ENCODE peak calls at places on chromosomes 13 and 19, in ten cellular contexts. One of them, this sample, is unnamed.

GRCh38 chr19:19154768-19155494 is 15.1 kb downstream of the MEF2B start:
- DNase-seq in Caki2: no peak
- DNase-seq in natural killer cell treated with Interleukin-12 subunit alpha and Interleukin-12 subunit beta and Interleukin-15 and Interleukin-18, amount 100 ng/mL, for 72 hours: no peak
- DNase-seq in activated T-cell treated with anti-CD3 and anti-CD28 coated beads for 1 hour: no peak
- DNase-seq in T-helper 2 cell: no peak
- DNase-seq in sciatic nerve: no peak
- DNase-seq in cardiac muscle cell: no peak
- DNase-seq in right cardiac atrium: no peak
- DNase-seq in epithelial cell of proximal tubule: no peak
- DNase-seq in activated CD8-positive, alpha-beta memory T cell treated with anti-CD3 and anti-CD28 coated beads for 1 hour: no peak
- DNase-seq in this sample: no peak

GRCh38 chr19:15199652-15200574 is 882 bp downstream of the NOTCH3 start:
- DNase-seq in Caki2: no peak
- DNase-seq in natural killer cell treated with Interleukin-12 subunit alpha and Interleukin-12 subunit beta and Interleukin-15 and Interleukin-18, amount 100 ng/mL, for 72 hours: no peak
- DNase-seq in activated T-cell treated with anti-CD3 and anti-CD28 coated beads for 1 hour: no peak
- DNase-seq in T-helper 2 cell: no peak
- DNase-seq in sciatic nerve: peak; percentile 65
- DNase-seq in cardiac muscle cell: peak; percentile 41
- DNase-seq in right cardiac atrium: peak; percentile 67
- DNase-seq in epithelial cell of proximal tubule: no peak
- DNase-seq in activated CD8-positive, alpha-beta memory T cell treated with anti-CD3 and anti-CD28 coated beads for 1 hour: no peak
- DNase-seq in this sample: no peak

GRCh38 chr19:5539431-5539833 is 28.3 kb downstream of the TINCR start:
- DNase-seq in Caki2: no peak
- DNase-seq in natural killer cell treated with Interleukin-12 subunit alpha and Interleukin-12 subunit beta and Interleukin-15 and Interleukin-18, amount 100 ng/mL, for 72 hours: no peak
- DNase-seq in activated T-cell treated with anti-CD3 and anti-CD28 coated beads for 1 hour: no peak
- DNase-seq in T-helper 2 cell: no peak
- DNase-seq in sciatic nerve: no peak
- DNase-seq in cardiac muscle cell: no peak
- DNase-seq in right cardiac atrium: peak; percentile 75
- DNase-seq in epithelial cell of proximal tubule: no peak
- DNase-seq in activated CD8-positive, alpha-beta memory T cell treated with anti-CD3 and anti-CD28 coated beads for 1 hour: no peak
- DNase-seq in this sample: no peak

GRCh38 chr19:291561-292280 is 518 bp upstream of the PLPP2 start:
- DNase-seq in Caki2: no peak
- DNase-seq in natural killer cell treated with Interleukin-12 subunit alpha and Interleukin-12 subunit beta and Interleukin-15 and Interleukin-18, amount 100 ng/mL, for 72 hours: no peak
- DNase-seq in activated T-cell treated with anti-CD3 and anti-CD28 coated beads for 1 hour: no peak
- DNase-seq in T-helper 2 cell: no peak
- DNase-seq in sciatic nerve: no peak
- DNase-seq in cardiac muscle cell: no peak
- DNase-seq in right cardiac atrium: no peak
- DNase-seq in epithelial cell of proximal tubule: no peak
- DNase-seq in activated CD8-positive, alpha-beta memory T cell treated with anti-CD3 and anti-CD28 coated beads for 1 hour: no peak
- DNase-seq in this sample: peak; percentile 62

GRCh38 chr19:53991224-53992113 is at the start of gene CACNG6:
- DNase-seq in Caki2: no peak
- DNase-seq in natural killer cell treated with Interleukin-12 subunit alpha and Interleukin-12 subunit beta and Interleukin-15 and Interleukin-18, amount 100 ng/mL, for 72 hours: no peak
- DNase-seq in activated T-cell treated with anti-CD3 and anti-CD28 coated beads for 1 hour: no peak
- DNase-seq in T-helper 2 cell: no peak
- DNase-seq in sciatic nerve: no peak
- DNase-seq in cardiac muscle cell: peak; percentile 60
- DNase-seq in right cardiac atrium: peak; percentile 62
- DNase-seq in epithelial cell of proximal tubule: no peak
- DNase-seq in activated CD8-positive, alpha-beta memory T cell treated with anti-CD3 and anti-CD28 coated beads for 1 hour: no peak
- DNase-seq in this sample: no peak

GRCh38 chr19:39936020-39936419 is 1.6 kb upstream of the FCGBP start:
- DNase-seq in Caki2: no peak
- DNase-seq in natural killer cell treated with Interleukin-12 subunit alpha and Interleukin-12 subunit beta and Interleukin-15 and Interleukin-18, amount 100 ng/mL, for 72 hours: no peak
- DNase-seq in activated T-cell treated with anti-CD3 and anti-CD28 coated beads for 1 hour: no peak
- DNase-seq in T-helper 2 cell: no peak
- DNase-seq in sciatic nerve: no peak
- DNase-seq in cardiac muscle cell: no peak
- DNase-seq in right cardiac atrium: no peak
- DNase-seq in epithelial cell of proximal tubule: no peak
- DNase-seq in activated CD8-positive, alpha-beta memory T cell treated with anti-CD3 and anti-CD28 coated beads for 1 hour: no peak
- DNase-seq in this sample: no peak

GRCh38 chr19:49437231-49437630 is 4.1 kb downstream of the SLC17A7 start:
- DNase-seq in Caki2: no peak
- DNase-seq in natural killer cell treated with Interleukin-12 subunit alpha and Interleukin-12 subunit beta and Interleukin-15 and Interleukin-18, amount 100 ng/mL, for 72 hours: no peak
- DNase-seq in activated T-cell treated with anti-CD3 and anti-CD28 coated beads for 1 hour: no peak
- DNase-seq in T-helper 2 cell: no peak
- DNase-seq in sciatic nerve: no peak
- DNase-seq in cardiac muscle cell: no peak
- DNase-seq in right cardiac atrium: peak; percentile 40
- DNase-seq in epithelial cell of proximal tubule: no peak
- DNase-seq in activated CD8-positive, alpha-beta memory T cell treated with anti-CD3 and anti-CD28 coated beads for 1 hour: no peak
- DNase-seq in this sample: no peak

GRCh38 chr13:98800078-98800477 is 47.6 kb upstream of the SLC15A1 start:
- DNase-seq in Caki2: no peak
- DNase-seq in natural killer cell treated with Interleukin-12 subunit alpha and Interleukin-12 subunit beta and Interleukin-15 and Interleukin-18, amount 100 ng/mL, for 72 hours: no peak
- DNase-seq in activated T-cell treated with anti-CD3 and anti-CD28 coated beads for 1 hour: no peak
- DNase-seq in T-helper 2 cell: no peak
- DNase-seq in sciatic nerve: no peak
- DNase-seq in cardiac muscle cell: no peak
- DNase-seq in right cardiac atrium: no peak
- DNase-seq in epithelial cell of proximal tubule: no peak
- DNase-seq in activated CD8-positive, alpha-beta memory T cell treated with anti-CD3 and anti-CD28 coated beads for 1 hour: no peak
- DNase-seq in this sample: no peak

GRCh38 chr19:13920940-13921744 is 15.1 kb downstream of the CC2D1A start:
- DNase-seq in Caki2: peak; percentile 71
- DNase-seq in natural killer cell treated with Interleukin-12 subunit alpha and Interleukin-12 subunit beta and Interleukin-15 and Interleukin-18, amount 100 ng/mL, for 72 hours: no peak
- DNase-seq in activated T-cell treated with anti-CD3 and anti-CD28 coated beads for 1 hour: no peak
- DNase-seq in T-helper 2 cell: no peak
- DNase-seq in sciatic nerve: no peak
- DNase-seq in cardiac muscle cell: peak; percentile 57
- DNase-seq in right cardiac atrium: no peak
- DNase-seq in epithelial cell of proximal tubule: no peak
- DNase-seq in activated CD8-positive, alpha-beta memory T cell treated with anti-CD3 and anti-CD28 coated beads for 1 hour: no peak
- DNase-seq in this sample: no peak

GRCh38 chr13:112078879-112079526 is 12.1 kb downstream of the SOX1 start:
- DNase-seq in Caki2: no peak
- DNase-seq in natural killer cell treated with Interleukin-12 subunit alpha and Interleukin-12 subunit beta and Interleukin-15 and Interleukin-18, amount 100 ng/mL, for 72 hours: no peak
- DNase-seq in activated T-cell treated with anti-CD3 and anti-CD28 coated beads for 1 hour: no peak
- DNase-seq in T-helper 2 cell: no peak
- DNase-seq in sciatic nerve: no peak
- DNase-seq in cardiac muscle cell: no peak
- DNase-seq in right cardiac atrium: no peak
- DNase-seq in epithelial cell of proximal tubule: no peak
- DNase-seq in activated CD8-positive, alpha-beta memory T cell treated with anti-CD3 and anti-CD28 coated beads for 1 hour: no peak
- DNase-seq in this sample: no peak

GRCh38 chr19:18433039-18433691 is 4.8 kb downstream of the ISYNA1 start:
- DNase-seq in Caki2: no peak
- DNase-seq in natural killer cell treated with Interleukin-12 subunit alpha and Interleukin-12 subunit beta and Interleukin-15 and Interleukin-18, amount 100 ng/mL, for 72 hours: no peak
- DNase-seq in activated T-cell treated with anti-CD3 and anti-CD28 coated beads for 1 hour: no peak
- DNase-seq in T-helper 2 cell: no peak
- DNase-seq in sciatic nerve: no peak
- DNase-seq in cardiac muscle cell: peak; percentile 62
- DNase-seq in right cardiac atrium: peak; percentile 77
- DNase-seq in epithelial cell of proximal tubule: no peak
- DNase-seq in activated CD8-positive, alpha-beta memory T cell treated with anti-CD3 and anti-CD28 coated beads for 1 hour: no peak
- DNase-seq in this sample: no peak

GRCh38 chr19:50668416-50669318 is 19.4 kb downstream of the C19orf81 start:
- DNase-seq in Caki2: no peak
- DNase-seq in natural killer cell treated with Interleukin-12 subunit alpha and Interleukin-12 subunit beta and Interleukin-15 and Interleukin-18, amount 100 ng/mL, for 72 hours: no peak
- DNase-seq in activated T-cell treated with anti-CD3 and anti-CD28 coated beads for 1 hour: no peak
- DNase-seq in T-helper 2 cell: no peak
- DNase-seq in sciatic nerve: no peak
- DNase-seq in cardiac muscle cell: no peak
- DNase-seq in right cardiac atrium: peak; percentile 50
- DNase-seq in epithelial cell of proximal tubule: no peak
- DNase-seq in activated CD8-positive, alpha-beta memory T cell treated with anti-CD3 and anti-CD28 coated beads for 1 hour: no peak
- DNase-seq in this sample: no peak

GRCh38 chr13:24894972-24895300 is 131.0 kb downstream of the RNF17 start:
- DNase-seq in Caki2: no peak
- DNase-seq in natural killer cell treated with Interleukin-12 subunit alpha and Interleukin-12 subunit beta and Interleukin-15 and Interleukin-18, amount 100 ng/mL, for 72 hours: no peak
- DNase-seq in activated T-cell treated with anti-CD3 and anti-CD28 coated beads for 1 hour: no peak
- DNase-seq in T-helper 2 cell: no peak
- DNase-seq in sciatic nerve: no peak
- DNase-seq in cardiac muscle cell: no peak
- DNase-seq in right cardiac atrium: no peak
- DNase-seq in epithelial cell of proximal tubule: no peak
- DNase-seq in activated CD8-positive, alpha-beta memory T cell treated with anti-CD3 and anti-CD28 coated beads for 1 hour: no peak
- DNase-seq in this sample: no peak

GRCh38 chr19:45767881-45768643 is 990 bp downstream of the SIX5 start:
- DNase-seq in Caki2: peak; percentile 78
- DNase-seq in natural killer cell treated with Interleukin-12 subunit alpha and Interleukin-12 subunit beta and Interleukin-15 and Interleukin-18, amount 100 ng/mL, for 72 hours: no peak
- DNase-seq in activated T-cell treated with anti-CD3 and anti-CD28 coated beads for 1 hour: no peak
- DNase-seq in T-helper 2 cell: no peak
- DNase-seq in sciatic nerve: peak; percentile 81
- DNase-seq in cardiac muscle cell: peak; percentile 77
- DNase-seq in right cardiac atrium: peak; percentile 91
- DNase-seq in epithelial cell of proximal tubule: no peak
- DNase-seq in activated CD8-positive, alpha-beta memory T cell treated with anti-CD3 and anti-CD28 coated beads for 1 hour: no peak
- DNase-seq in this sample: peak; percentile 87

GRCh38 chr13:112966776-112967175 is 2.2 kb upstream of the MCF2L start:
- DNase-seq in Caki2: no peak
- DNase-seq in natural killer cell treated with Interleukin-12 subunit alpha and Interleukin-12 subunit beta and Interleukin-15 and Interleukin-18, amount 100 ng/mL, for 72 hours: no peak
- DNase-seq in activated T-cell treated with anti-CD3 and anti-CD28 coated beads for 1 hour: no peak
- DNase-seq in T-helper 2 cell: no peak
- DNase-seq in sciatic nerve: peak; percentile 39
- DNase-seq in cardiac muscle cell: no peak
- DNase-seq in right cardiac atrium: peak; percentile 29
- DNase-seq in epithelial cell of proximal tubule: no peak
- DNase-seq in activated CD8-positive, alpha-beta memory T cell treated with anti-CD3 and anti-CD28 coated beads for 1 hour: no peak
- DNase-seq in this sample: peak; percentile 54

GRCh38 chr19:19110410-19111137 is 27.7 kb downstream of the TMEM161A start:
- DNase-seq in Caki2: no peak
- DNase-seq in natural killer cell treated with Interleukin-12 subunit alpha and Interleukin-12 subunit beta and Interleukin-15 and Interleukin-18, amount 100 ng/mL, for 72 hours: peak; percentile 42
- DNase-seq in activated T-cell treated with anti-CD3 and anti-CD28 coated beads for 1 hour: no peak
- DNase-seq in T-helper 2 cell: no peak
- DNase-seq in sciatic nerve: no peak
- DNase-seq in cardiac muscle cell: peak; percentile 30
- DNase-seq in right cardiac atrium: peak; percentile 69
- DNase-seq in epithelial cell of proximal tubule: no peak
- DNase-seq in activated CD8-positive, alpha-beta memory T cell treated with anti-CD3 and anti-CD28 coated beads for 1 hour: no peak
- DNase-seq in this sample: no peak

GRCh38 chr19:36030264-36031148 is 2.2 kb downstream of the CLIP3 start:
- DNase-seq in Caki2: peak; percentile 72
- DNase-seq in natural killer cell treated with Interleukin-12 subunit alpha and Interleukin-12 subunit beta and Interleukin-15 and Interleukin-18, amount 100 ng/mL, for 72 hours: no peak
- DNase-seq in activated T-cell treated with anti-CD3 and anti-CD28 coated beads for 1 hour: no peak
- DNase-seq in T-helper 2 cell: no peak
- DNase-seq in sciatic nerve: no peak
- DNase-seq in cardiac muscle cell: peak; percentile 57
- DNase-seq in right cardiac atrium: no peak
- DNase-seq in epithelial cell of proximal tubule: peak; percentile 44
- DNase-seq in activated CD8-positive, alpha-beta memory T cell treated with anti-CD3 and anti-CD28 coated beads for 1 hour: no peak
- DNase-seq in this sample: no peak

GRCh38 chr13:31864307-31864706 is 125.0 kb downstream of the RXFP2 start:
- DNase-seq in Caki2: no peak
- DNase-seq in natural killer cell treated with Interleukin-12 subunit alpha and Interleukin-12 subunit beta and Interleukin-15 and Interleukin-18, amount 100 ng/mL, for 72 hours: no peak
- DNase-seq in activated T-cell treated with anti-CD3 and anti-CD28 coated beads for 1 hour: no peak
- DNase-seq in T-helper 2 cell: no peak
- DNase-seq in sciatic nerve: no peak
- DNase-seq in cardiac muscle cell: no peak
- DNase-seq in right cardiac atrium: no peak
- DNase-seq in epithelial cell of proximal tubule: no peak
- DNase-seq in activated CD8-positive, alpha-beta memory T cell treated with anti-CD3 and anti-CD28 coated beads for 1 hour: no peak
- DNase-seq in this sample: no peak

GRCh38 chr19:53571339-53571738 is 33.4 kb downstream of the ZNF331 start:
- DNase-seq in Caki2: no peak
- DNase-seq in natural killer cell treated with Interleukin-12 subunit alpha and Interleukin-12 subunit beta and Interleukin-15 and Interleukin-18, amount 100 ng/mL, for 72 hours: no peak
- DNase-seq in activated T-cell treated with anti-CD3 and anti-CD28 coated beads for 1 hour: no peak
- DNase-seq in T-helper 2 cell: no peak
- DNase-seq in sciatic nerve: peak; percentile 13
- DNase-seq in cardiac muscle cell: no peak
- DNase-seq in right cardiac atrium: no peak
- DNase-seq in epithelial cell of proximal tubule: no peak
- DNase-seq in activated CD8-positive, alpha-beta memory T cell treated with anti-CD3 and anti-CD28 coated beads for 1 hour: no peak
- DNase-seq in this sample: peak; percentile 26

GRCh38 chr13:110712081-110712848 is 1.2 kb upstream of the ING1 start:
- DNase-seq in Caki2: peak; percentile 86
- DNase-seq in natural killer cell treated with Interleukin-12 subunit alpha and Interleukin-12 subunit beta and Interleukin-15 and Interleukin-18, amount 100 ng/mL, for 72 hours: peak; percentile 89
- DNase-seq in activated T-cell treated with anti-CD3 and anti-CD28 coated beads for 1 hour: peak; percentile 80
- DNase-seq in T-helper 2 cell: peak; percentile 77
- DNase-seq in sciatic nerve: peak; percentile 89
- DNase-seq in cardiac muscle cell: peak; percentile 89
- DNase-seq in right cardiac atrium: peak; percentile 95
- DNase-seq in epithelial cell of proximal tubule: no peak
- DNase-seq in activated CD8-positive, alpha-beta memory T cell treated with anti-CD3 and anti-CD28 coated beads for 1 hour: no peak
- DNase-seq in this sample: peak; percentile 94

GRCh38 chr13:46663644-46664043 is 110.7 kb downstream of the LRCH1 start:
- DNase-seq in Caki2: no peak
- DNase-seq in natural killer cell treated with Interleukin-12 subunit alpha and Interleukin-12 subunit beta and Interleukin-15 and Interleukin-18, amount 100 ng/mL, for 72 hours: no peak
- DNase-seq in activated T-cell treated with anti-CD3 and anti-CD28 coated beads for 1 hour: no peak
- DNase-seq in T-helper 2 cell: no peak
- DNase-seq in sciatic nerve: no peak
- DNase-seq in cardiac muscle cell: no peak
- DNase-seq in right cardiac atrium: no peak
- DNase-seq in epithelial cell of proximal tubule: no peak
- DNase-seq in activated CD8-positive, alpha-beta memory T cell treated with anti-CD3 and anti-CD28 coated beads for 1 hour: no peak
- DNase-seq in this sample: no peak

GRCh38 chr13:27194895-27195764 is 23.5 kb upstream of the USP12 start:
- DNase-seq in Caki2: peak; percentile 91
- DNase-seq in natural killer cell treated with Interleukin-12 subunit alpha and Interleukin-12 subunit beta and Interleukin-15 and Interleukin-18, amount 100 ng/mL, for 72 hours: no peak
- DNase-seq in activated T-cell treated with anti-CD3 and anti-CD28 coated beads for 1 hour: no peak
- DNase-seq in T-helper 2 cell: no peak
- DNase-seq in sciatic nerve: no peak
- DNase-seq in cardiac muscle cell: peak; percentile 87
- DNase-seq in right cardiac atrium: no peak
- DNase-seq in epithelial cell of proximal tubule: peak; percentile 95
- DNase-seq in activated CD8-positive, alpha-beta memory T cell treated with anti-CD3 and anti-CD28 coated beads for 1 hour: no peak
- DNase-seq in this sample: no peak

GRCh38 chr19:8308891-8309291 is 733 bp upstream of the CD320 start:
- DNase-seq in Caki2: no peak
- DNase-seq in natural killer cell treated with Interleukin-12 subunit alpha and Interleukin-12 subunit beta and Interleukin-15 and Interleukin-18, amount 100 ng/mL, for 72 hours: no peak
- DNase-seq in activated T-cell treated with anti-CD3 and anti-CD28 coated beads for 1 hour: no peak
- DNase-seq in T-helper 2 cell: no peak
- DNase-seq in sciatic nerve: peak; percentile 44
- DNase-seq in cardiac muscle cell: no peak
- DNase-seq in right cardiac atrium: no peak
- DNase-seq in epithelial cell of proximal tubule: no peak
- DNase-seq in activated CD8-positive, alpha-beta memory T cell treated with anti-CD3 and anti-CD28 coated beads for 1 hour: no peak
- DNase-seq in this sample: no peak

GRCh38 chr13:106156468-106156867 is 379.0 kb downstream of the EFNB2 start:
- DNase-seq in Caki2: peak; percentile 77
- DNase-seq in natural killer cell treated with Interleukin-12 subunit alpha and Interleukin-12 subunit beta and Interleukin-15 and Interleukin-18, amount 100 ng/mL, for 72 hours: no peak
- DNase-seq in activated T-cell treated with anti-CD3 and anti-CD28 coated beads for 1 hour: no peak
- DNase-seq in T-helper 2 cell: no peak
- DNase-seq in sciatic nerve: no peak
- DNase-seq in cardiac muscle cell: peak; percentile 90
- DNase-seq in right cardiac atrium: no peak
- DNase-seq in epithelial cell of proximal tubule: peak; percentile 97
- DNase-seq in activated CD8-positive, alpha-beta memory T cell treated with anti-CD3 and anti-CD28 coated beads for 1 hour: no peak
- DNase-seq in this sample: no peak

GRCh38 chr13:30196025-30196424 is 111.3 kb downstream of the KATNAL1 start:
- DNase-seq in Caki2: no peak
- DNase-seq in natural killer cell treated with Interleukin-12 subunit alpha and Interleukin-12 subunit beta and Interleukin-15 and Interleukin-18, amount 100 ng/mL, for 72 hours: no peak
- DNase-seq in activated T-cell treated with anti-CD3 and anti-CD28 coated beads for 1 hour: no peak
- DNase-seq in T-helper 2 cell: no peak
- DNase-seq in sciatic nerve: no peak
- DNase-seq in cardiac muscle cell: peak; percentile 10
- DNase-seq in right cardiac atrium: no peak
- DNase-seq in epithelial cell of proximal tubule: no peak
- DNase-seq in activated CD8-positive, alpha-beta memory T cell treated with anti-CD3 and anti-CD28 coated beads for 1 hour: no peak
- DNase-seq in this sample: no peak

GRCh38 chr19:2648528-2648937 is 54.0 kb downstream of the GNG7 start:
- DNase-seq in Caki2: peak; percentile 13
- DNase-seq in natural killer cell treated with Interleukin-12 subunit alpha and Interleukin-12 subunit beta and Interleukin-15 and Interleukin-18, amount 100 ng/mL, for 72 hours: no peak
- DNase-seq in activated T-cell treated with anti-CD3 and anti-CD28 coated beads for 1 hour: peak; percentile 68
- DNase-seq in T-helper 2 cell: peak; percentile 44
- DNase-seq in sciatic nerve: peak; percentile 83
- DNase-seq in cardiac muscle cell: peak; percentile 85
- DNase-seq in right cardiac atrium: peak; percentile 86
- DNase-seq in epithelial cell of proximal tubule: no peak
- DNase-seq in activated CD8-positive, alpha-beta memory T cell treated with anti-CD3 and anti-CD28 coated beads for 1 hour: peak; percentile 48
- DNase-seq in this sample: peak; percentile 87

GRCh38 chr19:2413159-2413558 is 14.2 kb downstream of the TIMM13 start:
- DNase-seq in Caki2: no peak
- DNase-seq in natural killer cell treated with Interleukin-12 subunit alpha and Interleukin-12 subunit beta and Interleukin-15 and Interleukin-18, amount 100 ng/mL, for 72 hours: no peak
- DNase-seq in activated T-cell treated with anti-CD3 and anti-CD28 coated beads for 1 hour: no peak
- DNase-seq in T-helper 2 cell: no peak
- DNase-seq in sciatic nerve: no peak
- DNase-seq in cardiac muscle cell: no peak
- DNase-seq in right cardiac atrium: no peak
- DNase-seq in epithelial cell of proximal tubule: no peak
- DNase-seq in activated CD8-positive, alpha-beta memory T cell treated with anti-CD3 and anti-CD28 coated beads for 1 hour: no peak
- DNase-seq in this sample: no peak

GRCh38 chr13:93700115-93700514 is 473.5 kb downstream of the GPC6 start:
- DNase-seq in Caki2: no peak
- DNase-seq in natural killer cell treated with Interleukin-12 subunit alpha and Interleukin-12 subunit beta and Interleukin-15 and Interleukin-18, amount 100 ng/mL, for 72 hours: no peak
- DNase-seq in activated T-cell treated with anti-CD3 and anti-CD28 coated beads for 1 hour: no peak
- DNase-seq in T-helper 2 cell: no peak
- DNase-seq in sciatic nerve: no peak
- DNase-seq in cardiac muscle cell: no peak
- DNase-seq in right cardiac atrium: no peak
- DNase-seq in epithelial cell of proximal tubule: no peak
- DNase-seq in activated CD8-positive, alpha-beta memory T cell treated with anti-CD3 and anti-CD28 coated beads for 1 hour: no peak
- DNase-seq in this sample: no peak